ENCODE peak calls at places on chromosome 22, in four cellular contexts. J is GM23338, A is SK-N-SH, Z is HCT116. T is an unnamed sample.

GRCh38 chr22:28899199-28899853 is 16.0 kb downstream of the ZNRF3 start:
- DNase-seq in J (no peak), A (no peak), Z (no peak), T (no peak)

GRCh38 chr22:49329636-49330035 is 498.0 kb downstream of the BRD1 start:
- DNase-seq in J (no peak), A (no peak), Z (no peak), T (no peak)

GRCh38 chr22:18076060-18076497 is 1.7 kb upstream of the PEX26 start:
- DNase-seq in J (peak; percentile 94), A (peak; percentile 72), Z (peak; percentile 75), T (peak; percentile 68)

GRCh38 chr22:43570531-43571144 is 158.8 kb downstream of the MPPED1 start:
- DNase-seq in J (peak; percentile 21), A (no peak), Z (no peak), T (no peak)

GRCh38 chr22:35349704-35350538 is 31.0 kb upstream of the HMOX1 start:
- DNase-seq in J (no peak), A (peak; percentile 60), Z (no peak), T (no peak)

GRCh38 chr22:43266117-43266516 is 77.1 kb downstream of the SCUBE1 start:
- DNase-seq in J (no peak), A (no peak), Z (no peak), T (no peak)

GRCh38 chr22:29879738-29880137 is 3.2 kb upstream of the MTMR3 start:
- DNase-seq in J (peak; percentile 47), A (peak; percentile 20), Z (peak; percentile 10), T (no peak)

GRCh38 chr22:50271519-50271970 is 1.4 kb upstream of the MAPK11 start:
- DNase-seq in J (peak; percentile 69), A (peak; percentile 93), Z (no peak), T (peak; percentile 31)

GRCh38 chr22:43828711-43829447 is 16.8 kb upstream of the EFCAB6 start:
- DNase-seq in J (peak; percentile 65), A (peak; percentile 61), Z (no peak), T (no peak)

GRCh38 chr22:25174888-25175411 is 24.7 kb upstream of the CRYBB3 start:
- DNase-seq in J (no peak), A (no peak), Z (no peak), T (no peak)

GRCh38 chr22:50256936-50257440 is 4.5 kb downstream of the MAPK12 start:
- DNase-seq in J (no peak), A (no peak), Z (no peak), T (no peak)

GRCh38 chr22:30941363-30941740 is 27.2 kb downstream of the MORC2 start:
- DNase-seq in J (no peak), A (no peak), Z (no peak), T (no peak)

GRCh38 chr22:30217698-30218565 is 28.6 kb downstream of the LIF start:
- DNase-seq in J (no peak), A (no peak), Z (no peak), T (no peak)

GRCh38 chr22:39932918-39933649 is 27.1 kb upstream of the TMA7B start:
- DNase-seq in J (peak; percentile 95), A (no peak), Z (peak; percentile 35), T (peak; percentile 15)

GRCh38 chr22:33210129-33210784 is 152.1 kb upstream of the SYN3 start:
- DNase-seq in J (peak; percentile 87), A (peak; percentile 68), Z (no peak), T (no peak)

GRCh38 chr22:28976588-28976987 is 85.0 kb downstream of the C22orf31 start:
- DNase-seq in J (no peak), A (no peak), Z (peak; percentile 56), T (no peak)

GRCh38 chr22:24236656-24237055 is 8.2 kb downstream of the GGT5 start:
- DNase-seq in J (no peak), A (peak; percentile 47), Z (no peak), T (no peak)

GRCh38 chr22:31102441-31103081 is 4.8 kb downstream of the SELENOM start:
- DNase-seq in J (no peak), A (no peak), Z (no peak), T (no peak)

GRCh38 chr22:28792491-28793383 is 7.6 kb downstream of the XBP1 start:
- DNase-seq in J (peak; percentile 23), A (no peak), Z (no peak), T (no peak)

GRCh38 chr22:29343313-29343805 is 27.9 kb upstream of the RASL10A start:
- DNase-seq in J (no peak), A (peak; percentile 92), Z (no peak), T (no peak)

GRCh38 chr22:43014062-43014875 is 680 bp downstream of the PACSIN2 start:
- DNase-seq in J (peak; percentile 77), A (peak; percentile 54), Z (no peak), T (no peak)

GRCh38 chr22:29710922-29711593 is 8.7 kb upstream of the CABP7 start:
- DNase-seq in J (no peak), A (peak; percentile 92), Z (no peak), T (no peak)

GRCh38 chr22:29871684-29872083 is 11.3 kb upstream of the MTMR3 start:
- DNase-seq in J (peak; percentile 19), A (no peak), Z (no peak), T (no peak)

GRCh38 chr22:40616578-40616977 is 19.9 kb downstream of the MRTFA start:
- DNase-seq in J (no peak), A (no peak), Z (no peak), T (no peak)

GRCh38 chr22:19723165-19723989 is at the start of gene GP1BB:
- DNase-seq in J (peak; percentile 72), A (no peak), Z (no peak), T (peak; percentile 54)

GRCh38 chr22:19846620-19847344 is 7.9 kb downstream of the GNB1L start:
- DNase-seq in J (no peak), A (no peak), Z (no peak), T (no peak)

GRCh38 chr22:42368379-42369249 is 63.6 kb downstream of the NFAM1 start:
- DNase-seq in J (peak; percentile 92), A (no peak), Z (no peak), T (no peak)

GRCh38 chr22:27627901-27628300 is 173.7 kb downstream of the MN1 start:
- DNase-seq in J (no peak), A (no peak), Z (no peak), T (no peak)

GRCh38 chr22:36763576-36763975 is 12.3 kb downstream of the IFT27 start:
- DNase-seq in J (no peak), A (no peak), Z (no peak), T (no peak)

GRCh38 chr22:36764060-36764459 is 11.9 kb downstream of the IFT27 start:
- DNase-seq in J (no peak), A (no peak), Z (no peak), T (no peak)

GRCh38 chr22:36761553-36762240 is 14.2 kb downstream of the IFT27 start:
- DNase-seq in J (no peak), A (no peak), Z (no peak), T (no peak)

GRCh38 chr22:36764641-36765040 is 11.3 kb downstream of the IFT27 start:
- DNase-seq in J (no peak), A (no peak), Z (no peak), T (no peak)

GRCh38 chr22:36762687-36763260 is 13.1 kb downstream of the IFT27 start:
- DNase-seq in J (no peak), A (no peak), Z (no peak), T (no peak)
- TF ChIP-seq POLR2AphosphoS5 in J (no peak), A (no peak), Z (no peak), T (no peak)

GRCh38 chr22:20857838-20858614 is 585 bp downstream of the PI4KA start:
- DNase-seq in J (peak; percentile 97), A (peak; percentile 95), Z (peak; percentile 64), T (peak; percentile 85)

GRCh38 chr22:20862540-20862939 is 3.7 kb downstream of the SNAP29 start:
- DNase-seq in J (no peak), A (no peak), Z (no peak), T (no peak)

GRCh38 chr22:20857247-20857643 is 1.4 kb downstream of the PI4KA start:
- DNase-seq in J (no peak), A (no peak), Z (no peak), T (no peak)

GRCh38 chr22:20859615-20860014 is 808 bp downstream of the SNAP29 start:
- DNase-seq in J (no peak), A (no peak), Z (no peak), T (no peak)

GRCh38 chr22:20858615-20859416 is at the start of the genes PI4KA and SNAP29:
- DNase-seq in J (peak; percentile 98), A (peak; percentile 100), Z (peak; percentile 93), T (peak; percentile 99)
- TF ChIP-seq REST in J (no peak), A (no peak), Z (no peak), T (no peak)

DNA sequence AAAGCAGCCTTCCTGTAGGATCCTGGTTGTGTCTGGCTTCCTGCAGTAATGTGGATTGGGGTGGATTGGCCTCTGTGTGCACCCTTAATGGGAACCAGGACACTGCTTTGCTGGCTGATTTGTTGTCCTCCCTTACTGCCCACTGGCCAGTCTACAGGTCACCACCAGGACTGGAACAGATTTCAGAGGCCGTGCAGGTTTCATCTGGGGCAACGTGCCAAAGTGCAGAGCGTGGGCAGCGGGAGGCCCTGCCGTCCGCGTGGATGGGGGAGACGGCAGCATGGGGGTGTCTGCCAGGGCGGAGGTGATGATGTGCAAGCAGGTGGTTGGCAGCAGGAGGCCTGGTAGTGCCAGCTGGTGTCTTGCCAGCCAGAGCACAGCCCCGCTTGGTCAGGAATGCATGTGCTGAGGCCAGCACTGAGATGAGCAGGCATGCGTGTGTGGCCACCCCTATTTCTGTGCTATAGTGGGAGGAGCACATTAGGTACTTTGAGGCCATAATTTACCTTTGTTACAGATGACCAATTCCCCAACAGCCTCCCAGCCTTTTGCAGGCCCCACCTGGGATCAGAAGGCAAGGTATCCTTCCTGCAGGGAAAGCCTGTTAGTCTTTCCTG is 24.3 kb downstream of the BCR start:
- DNase-seq in J (no peak), A (peak; percentile 82), Z (no peak), T (no peak)
- TF ChIP-seq POLR2AphosphoS5 in J (no peak), A (no peak), Z (no peak), T (no peak)

GRCh38 chr22:47040486-47041145 is 278.2 kb downstream of the TBC1D22A start:
- DNase-seq in J (no peak), A (no peak), Z (no peak), T (no peak)

GRCh38 chr22:47043835-47044721 is 281.6 kb downstream of the TBC1D22A start:
- DNase-seq in J (peak; percentile 49), A (no peak), Z (no peak), T (no peak)

GRCh38 chr22:47041201-47042115 is 279.0 kb downstream of the TBC1D22A start:
- DNase-seq in J (no peak), A (no peak), Z (no peak), T (no peak)

GRCh38 chr22:47042861-47043496 is 280.5 kb downstream of the TBC1D22A start:
- DNase-seq in J (no peak), A (no peak), Z (no peak), T (no peak)

DNA sequence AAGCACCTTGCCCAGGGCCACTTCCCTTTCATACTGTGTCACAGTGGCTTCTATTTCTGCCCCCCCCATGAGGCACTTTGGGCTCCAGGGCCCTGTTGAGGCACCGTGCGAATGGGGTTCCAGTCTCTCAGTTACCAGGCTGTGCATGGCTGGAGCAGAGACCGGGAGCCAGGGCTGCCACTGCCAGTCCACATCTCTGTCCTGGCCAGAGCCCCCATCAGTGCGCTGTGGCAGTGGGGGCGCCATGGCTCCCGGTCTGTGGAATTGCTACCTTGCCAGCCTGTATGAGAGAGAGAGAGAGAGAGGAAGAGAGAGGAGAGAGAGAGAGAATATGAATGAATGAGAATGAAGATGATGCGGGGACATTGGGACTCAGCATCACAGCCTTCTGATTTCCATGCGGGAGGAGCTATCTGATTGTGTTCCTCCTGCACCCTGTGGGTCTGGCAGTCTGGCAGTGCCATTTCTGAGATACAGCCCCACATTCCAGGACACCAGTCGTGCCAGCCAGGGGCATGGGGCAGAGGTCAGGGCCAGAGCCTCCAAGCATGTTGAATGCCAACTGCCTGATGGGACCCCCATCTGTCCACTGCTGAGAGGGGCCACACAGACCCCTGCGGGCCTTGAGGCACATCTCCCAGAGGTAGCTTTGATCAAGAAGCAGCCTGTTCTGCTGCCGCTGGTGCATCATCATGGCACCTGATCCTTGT is 279.8 kb downstream of the TBC1D22A start:
- DNase-seq in J (no peak), A (no peak), Z (no peak), T (no peak)
- TF ChIP-seq REST in J (no peak), A (no peak), Z (no peak), T (no peak)

T was measured in HL-60.